ENCODE peak calls at places on chromosomes 7 and 10, in four cellular contexts. G is neuronal stem cell, P is suprapubic skin, F is heart right ventricle. T is an unnamed sample.

GRCh38 chr7:129218514-129219036 is 6.3 kb upstream of the AHCYL2 start:
- DNase-seq in F (peak; percentile 73), G (peak; percentile 88), P (peak; percentile 92), T (peak; percentile 72)

GRCh38 chr7:101179117-101179779 is 845 bp downstream of the NAT16 start:
- DNase-seq in P (no peak), G (no peak), F (no peak), T (no peak)

GRCh38 chr10:128848807-128849206 is 618.2 kb upstream of the MGMT start:
- DNase-seq in F (no peak), P (no peak), G (no peak), T (no peak)

GRCh38 chr10:191703-192518 is 56.7 kb downstream of the ZMYND11 start:
- DNase-seq in P (no peak), F (no peak), G (no peak), T (no peak)

GRCh38 chr7:86469680-86470295 is 173.9 kb upstream of the GRM3 start:
- DNase-seq in F (no peak), P (no peak), G (peak; percentile 80), T (no peak)

GRCh38 chr7:92835140-92835850 is 1.1 kb downstream of the CDK6 start:
- DNase-seq in P (peak; percentile 72), F (peak; percentile 47), G (peak; percentile 76), T (peak; percentile 25)

GRCh38 chr10:103618575-103619423 is 125.3 kb downstream of the NEURL1 start:
- DNase-seq in G (no peak), F (peak; percentile 74), P (no peak), T (no peak)

GRCh38 chr7:101232141-101232821 is 5.3 kb downstream of the CLDN15 start:
- DNase-seq in P (no peak), G (no peak), F (no peak), T (no peak)

GRCh38 chr7:127907638-127908040 is 123.6 kb downstream of the LRRC4 start:
- DNase-seq in P (no peak), G (no peak), F (no peak), T (no peak)

GRCh38 chr7:147380926-147381325 is 1209.6 kb upstream of the C7orf33 start:
- DNase-seq in P (no peak), G (no peak), F (no peak), T (no peak)

GRCh38 chr10:101512741-101513140 is 75.3 kb downstream of the POLL start:
- DNase-seq in G (no peak), P (no peak), F (no peak), T (no peak)

GRCh38 chr7:128390871-128391565 is 18.8 kb downstream of the IMPDH1 start:
- DNase-seq in G (no peak), F (no peak), P (no peak), T (no peak)

GRCh38 chr10:21687197-21687993 is 153.4 kb downstream of the MLLT10 start:
- DNase-seq in F (no peak), G (no peak), P (no peak), T (no peak)

GRCh38 chr10:58336242-58336641 is 1.4 kb downstream of the UBE2D1 start:
- DNase-seq in P (no peak), F (no peak), G (no peak), T (no peak)

GRCh38 chr10:670990-671389 is 18.5 kb downstream of the DIP2C start:
- DNase-seq in F (no peak), P (no peak), G (no peak), T (no peak)

GRCh38 chr7:66167773-66168367 is 37.3 kb upstream of the TPST1 start:
- DNase-seq in P (no peak), F (no peak), G (no peak), T (no peak)

GRCh38 chr10:7423521-7423920 is 12.7 kb upstream of the SFMBT2 start:
- DNase-seq in P (no peak), F (no peak), G (no peak), T (no peak)
- H3K4me1 ChIP-seq in P (no peaks in the 10 kb centered on the region), F (no peaks in the 10 kb centered on the region), G (no peaks in the 10 kb centered on the region), T (no peaks in the 10 kb centered on the region)

GRCh38 chr10:70418713-70419112 is 14.8 kb downstream of the EIF4EBP2 start:
- DNase-seq in G (no peak), F (no peak), P (no peak), T (no peak)
- H3K36me3 ChIP-seq in G (peaks cover 93% of the 10 kb centered on the region), F (no peaks in the 10 kb centered on the region), P (peaks cover 43% of the 10 kb centered on the region), T (peaks cover 25% of the 10 kb centered on the region)

DNA sequence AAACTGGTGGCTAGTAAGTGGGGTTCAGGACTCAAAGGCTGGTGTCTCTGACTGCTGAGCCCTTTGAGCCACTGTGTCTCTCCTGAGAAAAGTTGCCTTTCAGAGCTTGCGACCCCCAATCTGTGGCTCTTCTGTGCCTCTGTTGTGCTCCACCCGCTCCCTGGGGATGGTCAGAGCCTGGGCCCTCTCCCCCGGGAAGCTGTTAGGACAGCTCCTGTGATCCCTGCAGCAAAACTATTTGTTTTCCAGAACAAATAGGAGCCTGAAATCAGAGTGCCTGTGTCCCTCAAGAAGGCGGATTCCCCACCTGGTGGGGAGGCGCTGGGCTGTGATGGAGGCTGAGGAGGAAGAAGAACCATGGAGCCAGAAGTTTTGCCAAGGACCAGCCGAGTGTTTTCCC is 56.4 kb upstream of the MXI1 start:
- DNase-seq in G (no peak), F (no peak), P (no peak), T (no peak)
- H3K27ac ChIP-seq in G (no peak overlapping the region), F (no peak overlapping the region), P (no peak overlapping the region), T (no peak overlapping the region)

GRCh38 chr7:47481656-47482012 is 100.3 kb downstream of the TNS3 start:
- DNase-seq in F (no peak), G (no peak), P (no peak), T (no peak)

GRCh38 chr7:47482013-47482761 is 99.7 kb downstream of the TNS3 start:
- DNase-seq in P (no peak), F (no peak), G (no peak), T (no peak)

GRCh38 chr7:47479821-47480575 is 101.9 kb downstream of the TNS3 start:
- DNase-seq in F (no peak), P (no peak), G (no peak), T (no peak)

GRCh38 chr7:47478926-47479791 is 102.8 kb downstream of the TNS3 start:
- DNase-seq in G (no peak), P (no peak), F (no peak), T (no peak)

GRCh38 chr7:47480576-47481538 is 101.1 kb downstream of the TNS3 start:
- DNase-seq in P (no peak), G (no peak), F (no peak), T (no peak)
- H3K4me1 ChIP-seq in P (peaks cover 44% of the 10 kb centered on the region), G (peaks cover 20% of the 10 kb centered on the region), F (peaks cover 51% of the 10 kb centered on the region), T (no peaks in the 10 kb centered on the region)

T was measured in CD8-positive, alpha-beta T cell.